ENCODE peak calls at places on chromosomes 16 and 17, in eight cellular contexts. P is AML-193, L is NCI-H345, Z is T1000, V is memory B cell, M is AG09319, D is GM12891, A is skeletal muscle cell. H is an unnamed sample.

GRCh38 chr17:44965491-44966234 is 2.4 kb downstream of the C1QL1 start:
- DNase-seq in P (peak; percentile 85), L (no peak), Z (no peak), V (no peak), M (no peak), D (no peak), A (no peak), H (no peak)

GRCh38 chr16:1884155-1884760 is 12.3 kb upstream of the MEIOB start:
- DNase-seq in P (peak; percentile 71), L (no peak), Z (no peak), V (no peak), M (no peak), D (no peak), A (no peak), H (no peak)

GRCh38 chr16:85402910-85403692 is 210.0 kb upstream of the GSE1 start:
- DNase-seq in P (no peak), L (peak; percentile 55), Z (no peak), V (peak; percentile 7), M (no peak), D (no peak), A (peak; percentile 62), H (peak; percentile 57)

GRCh38 chr16:10510279-10510678 is 70.1 kb downstream of the EMP2 start:
- DNase-seq in P (no peak), L (no peak), Z (no peak), V (no peak), M (no peak), D (no peak), A (no peak), H (no peak)

GRCh38 chr17:78993241-78993956 is 13.7 kb upstream of the LGALS3BP start:
- DNase-seq in P (peak; percentile 23), L (peak; percentile 47), Z (peak; percentile 15), V (peak; percentile 59), M (no peak), D (peak; percentile 76), A (no peak), H (peak; percentile 78)

GRCh38 chr17:50397919-50398285 is 579 bp upstream of the LRRC59 start:
- DNase-seq in P (no peak), L (no peak), Z (no peak), V (no peak), M (no peak), D (no peak), A (no peak), H (no peak)

GRCh38 chr16:84890427-84890826 is 70.6 kb downstream of the CRISPLD2 start:
- DNase-seq in P (no peak), L (no peak), Z (no peak), V (no peak), M (no peak), D (no peak), A (no peak), H (no peak)

GRCh38 chr17:81429353-81429774 is 34.1 kb downstream of the BAHCC1 start:
- DNase-seq in P (peak; percentile 72), L (peak; percentile 97), Z (peak; percentile 76), V (no peak), M (peak; percentile 47), D (no peak), A (no peak), H (peak; percentile 60)

GRCh38 chr16:66943426-66944053 is 8.2 kb downstream of the CES2 start:
- DNase-seq in P (no peak), L (no peak), Z (no peak), V (no peak), M (no peak), D (no peak), A (no peak), H (no peak)

GRCh38 chr16:381788-382717 is at the start of gene PGAP6:
- DNase-seq in P (peak; percentile 33), L (peak; percentile 77), Z (no peak), V (peak; percentile 66), M (no peak), D (peak; percentile 95), A (no peak), H (no peak)

GRCh38 chr17:80906364-80907259 is 85.0 kb upstream of the CHMP6 start:
- DNase-seq in P (no peak), L (no peak), Z (no peak), V (no peak), M (no peak), D (no peak), A (no peak), H (no peak)